ENCODE peak calls at places on chromosome 18, in seven cellular contexts. T is AG04450; G is DMS 273 treated with DMSO at 0.1 percent for 48 hours; I is stimulated activated CD4-positive, alpha-beta T cell treated with anti-CD3 and anti-CD28 coated beads, Interleukin-15, amount 100 ng/mL, for 1 hour; L is effector memory CD8-positive, alpha-beta T cell; D is foreskin keratinocyte; F is HCEC 1CT. J is an unnamed sample.

GRCh38 chr18:70490008-70490933 is 201.4 kb downstream of the SOCS6 start:
- DNase-seq in T (no peak), G (no peak), I (no peak), L (peak; percentile 2), D (peak; percentile 25), F (peak; percentile 71), J (no peak)

GRCh38 chr18:48947583-48947982 is 3.2 kb downstream of the SMAD7 start:
- DNase-seq in T (no peak), G (no peak), I (no peak), L (no peak), D (no peak), F (no peak), J (no peak)

GRCh38 chr18:24315170-24315569 is 82.5 kb downstream of the OSBPL1A start:
- DNase-seq in T (peak; percentile 10), G (no peak), I (no peak), L (no peak), D (no peak), F (peak; percentile 43), J (no peak)

GRCh38 chr18:29749699-29750098 is 1292.8 kb downstream of the DSC3 start:
- DNase-seq in T (peak; percentile 2), G (no peak), I (no peak), L (no peak), D (peak; percentile 82), F (peak; percentile 51), J (no peak)

GRCh38 chr18:21064347-21064746 is 47.3 kb downstream of the ROCK1 start:
- DNase-seq in T (no peak), G (no peak), I (no peak), L (no peak), D (peak; percentile 8), F (peak; percentile 7), J (no peak)

GRCh38 chr18:51195602-51196115 is 1.8 kb downstream of the MEX3C start:
- DNase-seq in T (no peak), G (peak; percentile 36), I (no peak), L (peak; percentile 34), D (peak; percentile 64), F (peak; percentile 32), J (peak; percentile 28)

GRCh38 chr18:12315911-12316310 is 7.9 kb downstream of the TUBB6 start:
- DNase-seq in T (no peak), G (no peak), I (no peak), L (no peak), D (no peak), F (no peak), J (no peak)

GRCh38 chr18:21298351-21298750 is 56.3 kb downstream of the GREB1L start:
- DNase-seq in T (no peak), G (no peak), I (no peak), L (no peak), D (no peak), F (peak; percentile 43), J (no peak)

GRCh38 chr18:63322908-63323634 is 3.5 kb upstream of the BCL2 start:
- DNase-seq in T (peak; percentile 42), G (peak; percentile 63), I (no peak), L (peak; percentile 51), D (peak; percentile 44), F (peak; percentile 71), J (peak; percentile 32)

GRCh38 chr18:30889582-30890301 is 152.8 kb downstream of the DSC3 start:
- DNase-seq in T (no peak), G (no peak), I (no peak), L (no peak), D (peak; percentile 23), F (no peak), J (peak; percentile 20)

GRCh38 chr18:75216212-75216925 is 5.8 kb downstream of the TSHZ1 start:
- DNase-seq in T (no peak), G (no peak), I (no peak), L (peak; percentile 29), D (no peak), F (no peak), J (no peak)

GRCh38 chr18:57737661-57738060 is 65.5 kb downstream of the ATP8B1 start:
- DNase-seq in T (peak; percentile 96), G (no peak), I (no peak), L (no peak), D (peak; percentile 42), F (peak; percentile 98), J (no peak)